ENCODE peak calls at places on chromosomes 16 and 17, in seven cellular contexts. N is H9, Y is AG09319, A is prostate gland, L is ACHN, S is mucosa of gallbladder, T is Ammon's horn. H is an unnamed sample.

GRCh38 chr17:50903604-50904521 is 37.7 kb upstream of the TOB1 start:
- DNase-seq in N (no peak), Y (no peak), A (no peak), L (no peak), S (no peak), T (no peak), H (no peak)

GRCh38 chr17:5537251-5537650 is 47.1 kb downstream of the NLRP1 start:
- DNase-seq in N (no peak), Y (no peak), A (no peak), L (no peak), S (no peak), T (no peak), H (no peak)

GRCh38 chr16:23296994-23297393 is 5.1 kb upstream of the SCNN1B start:
- DNase-seq in N (peak), Y (no peak), A (no peak), L (peak), S (no peak), T (no peak), H (no peak)

GRCh38 chr17:72614476-72614870 is 478.0 kb downstream of the SLC39A11 start:
- DNase-seq in N (no peak), Y (no peak), A (no peak), L (peak), S (no peak), T (no peak), H (no peak)

GRCh38 chr17:43845772-43846171 is 1.2 kb upstream of the CD300LG start:
- DNase-seq in N (no peak), Y (no peak), A (no peak), L (peak), S (no peak), T (no peak), H (no peak)

GRCh38 chr17:35214192-35214591 is 20.0 kb upstream of the SLC35G3 start:
- DNase-seq in N (no peak), Y (no peak), A (no peak), L (no peak), S (no peak), T (no peak), H (no peak)

GRCh38 chr17:51487947-51488346 is 227.6 kb downstream of the UTP18 start:
- DNase-seq in N (peak), Y (no peak), A (no peak), L (peak), S (no peak), T (no peak), H (no peak)

GRCh38 chr16:66961065-66961744 is at the start of gene CES3:
- DNase-seq in N (peak), Y (peak), A (no peak), L (peak), S (no peak), T (peak), H (no peak)

GRCh38 chr16:48035142-48035541 is 120.7 kb downstream of the ABCC12 start:
- DNase-seq in N (no peak), Y (no peak), A (peak), L (no peak), S (no peak), T (no peak), H (no peak)

GRCh38 chr17:41645371-41646063 is 21.1 kb upstream of the KRT17 start:
- DNase-seq in N (no peak), Y (no peak), A (no peak), L (peak), S (no peak), T (peak), H (no peak)

GRCh38 chr17:63450551-63450950 is 4.4 kb upstream of the CYB561 start:
- DNase-seq in N (no peak), Y (no peak), A (no peak), L (no peak), S (no peak), T (no peak), H (no peak)

GRCh38 chr16:71404364-71404763 is 37.5 kb downstream of the TLE7 start:
- DNase-seq in N (no peak), Y (no peak), A (no peak), L (no peak), S (no peak), T (no peak), H (no peak)

GRCh38 chr17:72090108-72090507 is 30.7 kb upstream of the SOX9 start:
- DNase-seq in N (no peak), Y (no peak), A (no peak), L (no peak), S (no peak), T (no peak), H (peak)

GRCh38 chr17:82962163-82962720 is 117.2 kb upstream of the METRNL start:
- DNase-seq in N (no peak), Y (no peak), A (no peak), L (no peak), S (no peak), T (no peak), H (no peak)

GRCh38 chr17:59851431-59852375 is 41.0 kb downstream of the TUBD1 start:
- DNase-seq in N (no peak), Y (peak), A (peak), L (peak), S (peak), T (no peak), H (no peak)

GRCh38 chr17:81511800-81512559 is 619 bp downstream of the ACTG1 start:
- DNase-seq in N (peak), Y (no peak), A (no peak), L (peak), S (no peak), T (no peak), H (no peak)

GRCh38 chr16:67399218-67399733 is 6.0 kb upstream of the TPPP3 start:
- DNase-seq in N (peak), Y (no peak), A (no peak), L (no peak), S (no peak), T (peak), H (no peak)

GRCh38 chr16:67151431-67152097 is 766 bp upstream of the B3GNT9 start:
- DNase-seq in N (no peak), Y (no peak), A (no peak), L (no peak), S (no peak), T (no peak), H (no peak)

GRCh38 chr17:29155235-29155965 is 24.8 kb downstream of the MYO18A start:
- DNase-seq in N (peak), Y (no peak), A (no peak), L (peak), S (peak), T (no peak), H (no peak)

GRCh38 chr17:39791296-39791992 is 53.7 kb downstream of the GRB7 start:
- DNase-seq in N (no peak), Y (no peak), A (no peak), L (no peak), S (no peak), T (no peak), H (no peak)

GRCh38 chr16:3938843-3939624 is 58.5 kb upstream of the CREBBP start:
- DNase-seq in N (peak), Y (peak), A (no peak), L (peak), S (peak), T (peak), H (no peak)

GRCh38 chr16:58027341-58028167 is 2.0 kb downstream of the MMP15 start:
- DNase-seq in N (peak), Y (no peak), A (no peak), L (peak), S (no peak), T (no peak), H (no peak)

GRCh38 chr17:29019475-29020181 is 13.8 kb upstream of the SEZ6 start:
- DNase-seq in N (peak), Y (no peak), A (no peak), L (no peak), S (no peak), T (no peak), H (no peak)

GRCh38 chr16:89983550-89983949 is 35.0 kb downstream of the DEF8 start:
- DNase-seq in N (no peak), Y (no peak), A (no peak), L (no peak), S (no peak), T (no peak), H (no peak)

GRCh38 chr17:79294459-79295071 is 219.9 kb downstream of the ENGASE start:
- DNase-seq in N (peak), Y (no peak), A (peak), L (peak), S (peak), T (peak), H (no peak)

GRCh38 chr17:58319181-58320162 is 9.1 kb downstream of the TSPOAP1 start:
- DNase-seq in N (no peak), Y (no peak), A (no peak), L (no peak), S (no peak), T (no peak), H (no peak)

GRCh38 chr17:5770556-5771270 is 186.4 kb upstream of the NLRP1 start:
- DNase-seq in N (peak), Y (no peak), A (no peak), L (no peak), S (no peak), T (no peak), H (no peak)

GRCh38 chr17:4249452-4250029 is 14.2 kb downstream of the ANKFY1 start:
- DNase-seq in N (no peak), Y (no peak), A (no peak), L (peak), S (no peak), T (no peak), H (no peak)

GRCh38 chr17:7435676-7436555 is 681 bp downstream of the TMEM102 start:
- DNase-seq in N (peak), Y (no peak), A (peak), L (peak), S (peak), T (no peak), H (no peak)